ENCODE peak calls at places on chromosome 2, in ten cellular contexts. A is activated T-helper 9 cell treated with anti-CD3 and anti-CD28 coated beads, Interleukin-2, amount 50 U/mL, for 16 hours; C is lower leg skin; L is stimulated activated CD8-positive, alpha-beta memory T cell treated with anti-CD3 and anti-CD28 coated beads, Interleukin-7, amount 100 ng/mL, for 48 hours; Y is lung microvascular endothelial cell; B is bronchial epithelial cell; J is frontal cortex; D is GM13977; I is NCI-H2171; O is WERI-Rb-1. U is an unnamed sample.

GRCh38 chr2:42025151-42025582 is 22.7 kb upstream of the PKDCC start:
- DNase-seq in A (no peak), C (no peak), L (no peak), Y (peak; percentile 52), B (no peak), J (no peak), D (no peak), I (no peak), O (no peak), U (no peak)

GRCh38 chr2:157444643-157445040 is 753 bp upstream of the CYTIP start:
- DNase-seq in A (no peak), C (no peak), L (no peak), Y (no peak), B (no peak), J (no peak), D (peak; percentile 9), I (no peak), O (no peak), U (no peak)

GRCh38 chr2:42809876-42810125 is 17.4 kb upstream of the HAAO start:
- DNase-seq in A (no peak), C (no peak), L (peak; percentile 56), Y (peak; percentile 80), B (no peak), J (peak; percentile 81), D (no peak), I (peak; percentile 60), O (peak; percentile 88), U (peak; percentile 95)

GRCh38 chr2:20291106-20291564 is 59.5 kb downstream of the PUM2 start:
- DNase-seq in A (no peak), C (peak; percentile 43), L (no peak), Y (peak; percentile 59), B (peak; percentile 84), J (peak; percentile 42), D (peak; percentile 34), I (peak; percentile 54), O (peak; percentile 83), U (no peak)

GRCh38 chr2:85584857-85585780 is 888 bp downstream of the VAMP5 start:
- DNase-seq in A (no peak), C (no peak), L (no peak), Y (peak; percentile 73), B (peak; percentile 87), J (peak; percentile 39), D (peak; percentile 56), I (no peak), O (no peak), U (no peak)

GRCh38 chr2:149040451-149040850 is 2.0 kb downstream of the LYPD6B start:
- DNase-seq in A (peak; percentile 13), C (no peak), L (peak; percentile 32), Y (peak; percentile 36), B (no peak), J (no peak), D (peak; percentile 74), I (no peak), O (peak; percentile 49), U (peak; percentile 78)

GRCh38 chr2:171134624-171135230 is 26.0 kb downstream of the TLK1 start:
- DNase-seq in A (no peak), C (no peak), L (no peak), Y (peak; percentile 50), B (no peak), J (no peak), D (no peak), I (no peak), O (peak; percentile 18), U (no peak)

GRCh38 chr2:176171331-176172006 is 14.4 kb downstream of the HOXD3 start:
- DNase-seq in A (no peak), C (no peak), L (no peak), Y (no peak), B (no peak), J (no peak), D (no peak), I (no peak), O (no peak), U (no peak)

GRCh38 chr2:142131016-142131714 is at the start of gene LRP1B:
- DNase-seq in A (no peak), C (no peak), L (no peak), Y (peak; percentile 26), B (peak; percentile 30), J (peak; percentile 13), D (peak; percentile 23), I (peak; percentile 16), O (peak; percentile 34), U (no peak)

GRCh38 chr2:96174251-96175144 is 29.3 kb upstream of the DUSP2 start:
- DNase-seq in A (peak; percentile 76), C (peak; percentile 53), L (peak; percentile 77), Y (peak; percentile 82), B (peak; percentile 47), J (peak; percentile 72), D (peak; percentile 72), I (peak; percentile 71), O (peak; percentile 90), U (no peak)

GRCh38 chr2:72561621-72562318 is 264.1 kb downstream of the EXOC6B start:
- DNase-seq in A (no peak), C (no peak), L (no peak), Y (no peak), B (peak; percentile 30), J (no peak), D (no peak), I (no peak), O (no peak), U (no peak)

GRCh38 chr2:23475036-23475435 is 90.1 kb downstream of the KLHL29 start:
- DNase-seq in A (no peak), C (no peak), L (no peak), Y (no peak), B (no peak), J (no peak), D (no peak), I (no peak), O (no peak), U (no peak)

GRCh38 chr2:175402591-175402990 is 221.1 kb upstream of the ATP5MC3 start:
- DNase-seq in A (no peak), C (no peak), L (no peak), Y (no peak), B (no peak), J (no peak), D (no peak), I (no peak), O (no peak), U (no peak)